ENCODE peak calls at places on chromosomes 16 and 17, in eight cellular contexts. F is IMR-90; E is left ventricle myocardium inferior; G is testis; B is cardiac muscle cell; M is GM12878; D is Peyer's patch; K is CD8-positive, alpha-beta T cell. C is an unnamed sample. For H3K9me3, H3K4me1 and H3K27me3, the result is how much of the 10 kb centered on the place peaks cover.

GRCh38 chr16:12655530-12655929 is 148.2 kb downstream of the CPPED1 start:
- DNase-seq in B (no peak), M (no peak), E (no peak), D (no peak), F (no peak), G (no peak), K (no peak), C (no peak)

GRCh38 chr17:20771104-20771503 is 191.6 kb downstream of the CDRT15L2 start:
- DNase-seq in M (no peak), E (no peak), K (no peak), F (no peak), G (no peak), D (no peak), B (no peak), C (no peak)

GRCh38 chr17:79427621-79428539 is 183.0 kb downstream of the RBFOX3 start:
- DNase-seq in D (no peak), K (no peak), F (no peak), E (no peak), G (no peak), B (no peak), M (no peak), C (no peak)

GRCh38 chr16:71214771-71215381 is 15.6 kb downstream of the HYDIN start:
- DNase-seq in B (peak), E (no peak), M (no peak), F (no peak), K (no peak), G (no peak), D (no peak), C (no peak)

GRCh38 chr16:30588651-30589050 is 3.2 kb upstream of the ZNF785 start:
- DNase-seq in E (no peak), F (no peak), K (no peak), D (no peak), M (no peak), B (no peak), G (no peak), C (no peak)

GRCh38 chr17:79658811-79659207 is 48.0 kb upstream of the RBFOX3 start:
- DNase-seq in D (no peak), M (no peak), E (no peak), G (peak), F (peak), K (no peak), B (peak), C (no peak)

GRCh38 chr17:77735341-77736206 is 222.9 kb upstream of the TNRC6C start:
- DNase-seq in D (no peak), E (peak), K (no peak), F (no peak), M (no peak), G (peak), B (peak), C (no peak)

GRCh38 chr17:6753006-6753445 is 2.8 kb upstream of the XAF1 start:
- DNase-seq in E (peak), F (peak), K (peak), G (peak), B (no peak), D (no peak), M (no peak), C (peak)

GRCh38 chr17:54901230-54901847 is 687 bp downstream of the TOM1L1 start:
- DNase-seq in F (peak), K (no peak), G (no peak), M (no peak), E (no peak), B (no peak), D (no peak), C (no peak)

GRCh38 chr16:87033021-87033471 is 284.1 kb downstream of the C16orf95 start:
- DNase-seq in G (no peak), K (no peak), M (no peak), F (no peak), D (no peak), B (no peak), E (no peak), C (no peak)

GRCh38 chr17:41360291-41360995 is 9.2 kb downstream of the KRT33B start:
- DNase-seq in M (no peak), K (no peak), B (no peak), G (no peak), D (no peak), F (peak), E (no peak), C (no peak)

DNA sequence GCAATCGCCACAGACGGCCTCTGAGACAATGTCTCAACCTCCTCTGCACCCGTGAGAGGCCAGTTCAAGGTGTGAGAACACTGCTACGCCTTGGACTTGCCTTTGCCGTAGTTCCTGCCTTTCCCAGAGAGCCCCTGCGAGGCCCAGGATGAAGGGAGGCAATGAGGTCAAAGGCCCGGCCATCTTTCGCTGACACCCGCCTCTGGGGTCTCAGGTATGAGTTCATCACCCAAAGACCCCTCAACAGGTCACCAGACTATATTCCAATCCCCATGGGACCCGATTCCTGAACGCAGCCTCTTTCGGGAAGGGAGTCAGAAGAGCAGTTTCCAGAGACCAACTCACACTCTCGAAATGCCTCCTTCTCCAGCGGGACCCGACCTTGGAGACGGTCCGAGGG is 573.5 kb downstream of the KCNJ18 start:
- DNase-seq in F (no peak), B (no peak), E (no peak), D (no peak), K (no peak), G (no peak), M (no peak), C (no peak)
- H3K9me3 ChIP-seq in F (under half), B (under half), E (under half), D (under half), K (under half), G (under half), M (under half), C (under half)

GRCh38 chr17:44972953-44973352 is 4.8 kb upstream of the C1QL1 start:
- DNase-seq in E (no peak), D (no peak), K (no peak), F (peak), G (no peak), B (no peak), M (no peak), C (no peak)
- H3K4me1 ChIP-seq in E (under half), D (under half), K (under half), F (under half), G (under half), B (under half), M (under half), C (under half)

GRCh38 chr16:57406881-57407280 is 2.3 kb downstream of the CCL17 start:
- DNase-seq in D (no peak), E (no peak), K (no peak), M (no peak), G (no peak), F (no peak), B (no peak), C (no peak)
- H3K27me3 ChIP-seq in D (under half), E (under half), K (under half), M (under half), G (under half), F (half or more), B (under half), C (under half)

DNA sequence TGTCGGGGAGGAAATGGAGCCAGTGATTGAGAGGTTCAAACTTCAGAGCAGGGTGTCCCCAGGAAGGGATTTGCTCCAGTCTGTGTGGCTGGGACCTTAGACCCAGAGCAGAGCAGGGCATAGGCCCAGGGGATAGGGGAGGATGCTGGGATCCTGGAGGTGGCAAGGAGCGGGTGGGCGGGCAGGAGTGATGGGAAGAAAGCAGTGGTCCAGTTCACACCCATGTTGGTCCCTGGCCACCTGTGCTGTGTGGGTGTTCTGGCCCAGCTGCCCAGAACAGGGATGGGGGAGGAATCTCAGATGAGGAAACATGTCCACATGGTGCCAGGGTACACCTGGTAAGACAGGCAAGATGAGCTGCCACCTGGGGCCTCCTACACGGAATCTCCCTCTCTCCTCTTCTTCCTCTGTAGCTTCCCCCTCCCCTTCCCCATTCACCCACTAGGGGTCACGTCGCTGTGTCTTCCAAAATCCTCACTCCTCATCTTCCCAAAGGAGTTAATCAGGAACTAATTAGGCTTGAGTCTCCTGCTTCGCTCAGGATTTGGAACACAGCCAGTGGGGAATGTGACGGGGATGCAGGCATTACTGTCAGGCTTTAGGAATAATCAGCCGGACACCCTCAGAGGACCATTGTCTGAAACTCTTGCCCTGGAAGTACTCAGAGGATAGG is 2.3 kb downstream of the BEAN1 start:
- DNase-seq in D (no peak), B (no peak), G (no peak), K (no peak), M (no peak), E (no peak), F (no peak), C (no peak)
- H3K9me3 ChIP-seq in D (under half), B (under half), G (under half), K (under half), M (under half), E (under half), F (under half), C (under half)

C was measured in CD4-positive, CD25-positive, alpha-beta regulatory T cell.